ENCODE peak calls at places on chromosome 17, in four cellular contexts. R is stimulated activated CD8-positive, alpha-beta memory T cell treated with anti-CD3 and anti-CD28 coated beads, Interleukin-15, amount 100 ng/mL, for 24 hours; B is NCI-H2081; L is uterus. X is an unnamed sample.

GRCh38 chr17:49447603-49448325 is 33.1 kb upstream of the PHB1 start:
- DNase-seq in R (no peak), B (no peak), L (no peak), X (no peak)

GRCh38 chr17:74975943-74976342 is 3.4 kb upstream of the HID1 start:
- DNase-seq in L (no peak), B (no peak), R (no peak), X (no peak)

GRCh38 chr17:67980456-67980855 is 15.8 kb downstream of the C17orf58 start:
- DNase-seq in R (no peak), B (peak; percentile 56), L (no peak), X (no peak)

GRCh38 chr17:50133028-50133768 is 3.2 kb upstream of the SAMD14 start:
- DNase-seq in L (no peak), R (no peak), B (no peak), X (no peak)

GRCh38 chr17:36133629-36134259 is 30.1 kb downstream of the CCL4 start:
- DNase-seq in B (no peak), L (no peak), R (no peak), X (no peak)

GRCh38 chr17:78341559-78342437 is 18.1 kb downstream of the SOCS3 start:
- DNase-seq in R (no peak), L (peak; percentile 87), B (no peak), X (peak; percentile 46)

GRCh38 chr17:81523139-81524062 is 4.8 kb upstream of the FSCN2 start:
- DNase-seq in L (no peak), B (peak; percentile 88), R (no peak), X (no peak)

GRCh38 chr17:41140360-41141132 is at the start of gene KRTAP4-6:
- DNase-seq in B (no peak), L (no peak), R (no peak), X (no peak)

GRCh38 chr17:80002242-80002641 is 33.4 kb downstream of the TBC1D16 start:
- DNase-seq in B (no peak), R (no peak), L (no peak), X (no peak)

GRCh38 chr17:40065041-40065770 is 2.4 kb downstream of the THRA start:
- DNase-seq in L (no peak), R (no peak), B (no peak), X (no peak)

GRCh38 chr17:77893144-77894044 is 65.1 kb upstream of the TNRC6C start:
- DNase-seq in R (no peak), B (no peak), L (no peak), X (no peak)

GRCh38 chr17:36945959-36946725 is 2.6 kb upstream of the AATF start:
- DNase-seq in L (no peak), B (no peak), R (no peak), X (no peak)

GRCh38 chr17:79836952-79837887 is 2.0 kb downstream of the CBX4 start:
- DNase-seq in L (peak; percentile 43), R (no peak), B (peak; percentile 68), X (no peak)

GRCh38 chr17:3890082-3890892 is 2.6 kb downstream of the CAMKK1 start:
- DNase-seq in L (peak; percentile 88), B (no peak), R (no peak), X (peak; percentile 61)

GRCh38 chr17:41392278-41392677 is 5.1 kb downstream of the KRT31 start:
- DNase-seq in L (no peak), R (no peak), B (no peak), X (no peak)

GRCh38 chr17:59733697-59734096 is 26.2 kb downstream of the VMP1 start:
- DNase-seq in B (no peak), R (no peak), L (no peak), X (no peak)

GRCh38 chr17:50831430-50832064 is 3.8 kb upstream of the WFIKKN2 start:
- DNase-seq in L (no peak), R (no peak), B (no peak), X (no peak)

GRCh38 chr17:38328620-38329019 is 15.1 kb downstream of the GPR179 start:
- DNase-seq in B (peak; percentile 27), R (no peak), L (no peak), X (no peak)

GRCh38 chr17:43851744-43852143 is 4.8 kb downstream of the CD300LG start:
- DNase-seq in R (no peak), B (no peak), L (no peak), X (no peak)

GRCh38 chr17:16918443-16918842 is 53.5 kb downstream of the TNFRSF13B start:
- DNase-seq in L (no peak), R (no peak), B (no peak), X (no peak)

GRCh38 chr17:50767030-50767429 is 288 bp downstream of the ANKRD40CL start:
- DNase-seq in L (no peak), B (no peak), R (no peak), X (no peak)

GRCh38 chr17:29225388-29225787 is 21.3 kb upstream of the CRYBA1 start:
- DNase-seq in R (no peak), B (no peak), L (no peak), X (no peak)

GRCh38 chr17:21299981-21300600 is 15.6 kb downstream of the MAP2K3 start:
- DNase-seq in B (no peak), R (no peak), L (no peak), X (no peak)

GRCh38 chr17:58325289-58325726 is 3.3 kb downstream of the TSPOAP1 start:
- DNase-seq in B (peak; percentile 44), R (no peak), L (no peak), X (no peak)

GRCh38 chr17:9002610-9003354 is 18.5 kb upstream of the NTN1 start:
- DNase-seq in B (no peak), R (no peak), L (peak; percentile 24), X (no peak)

GRCh38 chr17:12985431-12986285 is 32.2 kb downstream of the ELAC2 start:
- DNase-seq in L (no peak), R (no peak), B (no peak), X (no peak)

GRCh38 chr17:78583091-78583490 is 5.9 kb upstream of the DNAH17 start:
- DNase-seq in B (no peak), R (no peak), L (no peak), X (no peak)

GRCh38 chr17:32731556-32732295 is 145.2 kb downstream of the MYO1D start:
- DNase-seq in L (no peak), R (no peak), B (no peak), X (no peak)

GRCh38 chr17:82237746-82238561 is 9.1 kb downstream of the SLC16A3 start:
- DNase-seq in B (no peak), L (no peak), R (no peak), X (no peak)

GRCh38 chr17:79777166-79777843 is 643 bp upstream of the CBX2 start:
- DNase-seq in L (peak; percentile 55), R (no peak), B (peak; percentile 84), X (no peak)

GRCh38 chr17:1452836-1453235 is 3.2 kb downstream of the CRK start:
- DNase-seq in R (no peak), L (no peak), B (no peak), X (no peak)

GRCh38 chr17:79747508-79748295 is 17.0 kb downstream of the ENPP7 start:
- DNase-seq in L (no peak), R (no peak), B (no peak), X (no peak)

GRCh38 chr17:18194804-18195203 is 11.2 kb downstream of the ALKBH5 start:
- DNase-seq in B (no peak), L (no peak), R (no peak), X (no peak)

GRCh38 chr17:37147301-37147812 is 198.6 kb downstream of the AATF start:
- DNase-seq in B (peak; percentile 28), R (no peak), L (no peak), X (no peak)

GRCh38 chr17:28571255-28572122 is at the start of gene PIGS:
- DNase-seq in L (peak; percentile 91), R (peak; percentile 79), B (peak; percentile 93), X (peak; percentile 68)

GRCh38 chr17:50331085-50331791 is 14.7 kb upstream of the XYLT2 start:
- DNase-seq in B (no peak), L (no peak), R (no peak), X (peak; percentile 14)

GRCh38 chr17:27572665-27573064 is 58.3 kb upstream of the LGALS9 start:
- DNase-seq in B (no peak), R (peak; percentile 33), L (no peak), X (no peak)

GRCh38 chr17:9238340-9239259 is 217.3 kb downstream of the NTN1 start:
- DNase-seq in B (no peak), R (no peak), L (no peak), X (no peak)

GRCh38 chr17:51833045-51833444 is 325.5 kb downstream of the CA10 start:
- DNase-seq in R (no peak), L (no peak), B (no peak), X (no peak)